ENCODE peak calls at places on chromosomes 4 and X, in four cellular contexts. J is left lung, S is tibial artery, O is neural progenitor cell. Q is an unnamed sample.
A peak's percentile ranks its signal among the peaks of the same experiment; 100 is the strongest.

GRCh38 chr4:26208237-26208985 is 112.4 kb upstream of the RBPJ start:
- DNase-seq in J (no peak), S (no peak), O (no peak), Q (no peak)

GRCh38 chr4:55364691-55365346 is 18.8 kb downstream of the SRD5A3 start:
- DNase-seq in J (no peak), S (no peak), O (peak; percentile 77), Q (no peak)

GRCh38 chrX:9416562-9417319 is 48.1 kb upstream of the TBL1X start:
- DNase-seq in J (no peak), S (peak; percentile 23), O (no peak), Q (no peak)

GRCh38 chrX:15908891-15909290 is 54.3 kb upstream of the AP1S2 start:
- DNase-seq in J (no peak), S (no peak), O (peak; percentile 54), Q (no peak)

GRCh38 chr4:121375262-121375661 is 5.6 kb downstream of the QRFPR start:
- DNase-seq in J (no peak), S (no peak), O (no peak), Q (no peak)

GRCh38 chr4:6390357-6390756 is 82.1 kb downstream of the PPP2R2C start:
- DNase-seq in J (no peak), S (no peak), O (peak; percentile 65), Q (no peak)

GRCh38 chrX:54785901-54786300 is 12.2 kb downstream of the ITIH6 start:
- DNase-seq in J (no peak), S (no peak), O (peak; percentile 27), Q (no peak)

GRCh38 chr4:152539556-152540292 is 3.8 kb upstream of the FBXW7 start:
- DNase-seq in J (no peak), S (no peak), O (no peak), Q (no peak)

GRCh38 chrX:2901367-2902036 is 27.6 kb downstream of the ARSD start:
- DNase-seq in J (no peak), S (no peak), O (no peak), Q (no peak)

GRCh38 chr4:20544645-20545044 is 155.6 kb upstream of the PACRGL start:
- DNase-seq in J (no peak), S (no peak), O (peak; percentile 36), Q (no peak)

GRCh38 chrX:69163936-69164741 is 1.1 kb downstream of the PJA1 start:
- DNase-seq in J (no peak), S (no peak), O (no peak), Q (peak; percentile 62)

GRCh38 chr4:2733001-2733843 is 22.9 kb downstream of the TNIP2 start:
- DNase-seq in J (no peak), S (no peak), O (no peak), Q (no peak)

GRCh38 chr4:128385199-128385598 is 97.6 kb upstream of the PGRMC2 start:
- DNase-seq in J (no peak), S (no peak), O (no peak), Q (no peak)

GRCh38 chr4:154593868-154594267 is 3.3 kb upstream of the FGA start:
- DNase-seq in J (no peak), S (no peak), O (no peak), Q (no peak)
- H3K27ac ChIP-seq in J (no peak overlapping the region), S (no peak overlapping the region), O (no peak overlapping the region), Q (no peak overlapping the region)

GRCh38 chrX:10447577-10448214 is 172.7 kb downstream of the MID1 start:
- DNase-seq in J (no peak), S (no peak), O (no peak), Q (no peak)

GRCh38 chrX:10441464-10441863 is 178.9 kb downstream of the MID1 start:
- DNase-seq in J (no peak), S (no peak), O (no peak), Q (no peak)

GRCh38 chrX:10444204-10444603 is 176.2 kb downstream of the MID1 start:
- DNase-seq in J (no peak), S (no peak), O (no peak), Q (no peak)
- TF ChIP-seq CTCF in J (no peak), S (no peak), O (peak; percentile 20), Q (no peak)

GRCh38 chrX:132034648-132035047 is 11.5 kb downstream of the STK26 start:
- DNase-seq in J (no peak), S (no peak), O (no peak), Q (no peak)
- H3K4me3 ChIP-seq in J (no peak overlapping the region), S (no peak overlapping the region), O (no peak overlapping the region), Q (no peak overlapping the region)

DNA sequence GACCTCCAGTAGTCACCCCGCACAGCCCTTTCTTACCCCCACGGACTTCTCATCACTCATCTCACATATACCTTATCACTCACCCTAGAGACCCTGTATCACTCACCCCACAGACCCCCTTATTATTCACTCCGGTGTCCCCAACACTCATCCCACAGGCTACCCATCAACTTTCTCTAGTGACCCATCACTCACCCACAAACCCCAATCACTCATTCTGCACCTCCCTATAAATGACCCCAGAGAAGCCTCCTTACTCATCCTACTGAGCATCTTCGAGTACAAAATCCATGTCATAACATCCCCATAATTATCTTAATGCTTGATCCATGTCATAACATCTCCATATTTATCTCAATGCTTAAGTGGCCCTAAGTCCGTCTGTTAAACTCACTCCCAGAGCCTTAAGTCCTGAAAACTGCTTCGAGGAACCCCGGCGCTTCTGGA is 934 bp downstream of the ZNF41 start:
- DNase-seq in J (no peak), S (no peak), O (no peak), Q (no peak)
- H3K27ac ChIP-seq in J (peak overlapping the region; percentile 94), S (peak overlapping the region; percentile 98), O (no peak overlapping the region), Q (peak overlapping the region; percentile 87)

GRCh38 chr4:168683595-168683994 is 186.7 kb downstream of the PALLD start:
- DNase-seq in J (no peak), S (no peak), O (no peak), Q (no peak)
- TF ChIP-seq CTCF in J (no peak), S (no peak), O (no peak), Q (no peak)

GRCh38 chrX:994780-995179 is 217.7 kb downstream of the CRLF2 start:
- DNase-seq in J (no peak), S (no peak), O (no peak), Q (no peak)

DNA sequence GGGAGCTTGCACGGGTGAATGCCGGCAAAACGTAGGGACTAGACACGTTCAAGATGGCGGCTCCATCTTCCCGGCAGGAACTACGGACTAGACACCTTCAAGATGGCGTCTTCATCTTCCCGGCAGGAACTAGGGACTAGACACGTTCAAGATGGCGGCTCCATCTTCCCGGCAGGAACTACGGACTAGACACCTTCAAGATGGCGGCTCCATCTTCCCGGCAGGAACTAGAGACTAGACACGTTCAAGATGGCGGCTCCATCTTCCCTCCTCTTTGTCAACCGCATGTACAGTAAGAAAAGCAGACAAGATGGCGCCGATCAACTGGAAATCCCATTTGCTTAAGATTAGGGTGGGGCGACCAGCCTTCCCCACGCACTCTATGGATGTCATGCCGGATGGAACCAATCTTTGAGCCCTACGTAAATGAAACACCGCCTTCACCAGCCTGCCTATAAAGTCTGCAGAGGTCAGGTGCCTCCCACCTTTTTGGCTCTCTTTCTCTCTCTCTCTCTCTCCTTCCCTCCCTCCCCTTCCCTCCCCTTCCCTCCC is 222.4 kb downstream of the CRLF2 start:
- DNase-seq in J (peak; percentile 88), S (no peak), O (peak; percentile 34), Q (peak; percentile 87)
- H3K4me3 ChIP-seq in J (peak overlapping the region; percentile 21), S (no peak overlapping the region), O (no peak overlapping the region), Q (peak overlapping the region; percentile 61)

GRCh38 chr4:176340871-176341685 is 21.3 kb downstream of the SPCS3 start:
- DNase-seq in J (no peak), S (no peak), O (peak; percentile 55), Q (no peak)
- H3K27ac ChIP-seq in J (no peak overlapping the region), S (no peak overlapping the region), O (no peak overlapping the region), Q (no peak overlapping the region)

GRCh38 chrX:78712381-78712780 is 35.1 kb upstream of the LPAR4 start:
- DNase-seq in J (no peak), S (no peak), O (no peak), Q (no peak)

GRCh38 chrX:78708830-78709229 is 38.7 kb upstream of the LPAR4 start:
- DNase-seq in J (no peak), S (peak; percentile 22), O (no peak), Q (no peak)

GRCh38 chrX:78710146-78710545 is 37.4 kb upstream of the LPAR4 start:
- DNase-seq in J (no peak), S (no peak), O (no peak), Q (no peak)

GRCh38 chrX:78708171-78708570 is 39.3 kb upstream of the LPAR4 start:
- DNase-seq in J (no peak), S (no peak), O (peak; percentile 48), Q (no peak)
- TF ChIP-seq CTCF in J (peak; percentile 25), S (no peak), O (peak; percentile 50), Q (no peak)

GRCh38 chr4:131547506-131547981 is 1601.5 kb upstream of the PCDH10 start:
- DNase-seq in J (no peak), S (no peak), O (no peak), Q (no peak)
- H3K4me3 ChIP-seq in J (no peak overlapping the region), S (no peak overlapping the region), O (no peak overlapping the region), Q (no peak overlapping the region)

Q was measured in coronary artery.